ENCODE peak calls at places on chromosomes 3 and 15, in eight cellular contexts. R, U, K, W, E, L, H and D are unnamed samples. For H3K9me2, the result is how much of the 10 kb centered on the place peaks cover.

GRCh38 chr3:190552969-190553759 is 39.3 kb downstream of the IL1RAP start:
- DNase-seq in R (no peak), U (no peak), K (no peak), W (no peak), E (peak), L (no peak), H (no peak), D (no peak)

GRCh38 chr15:85834651-85835050 is 39.9 kb upstream of the KLHL25 start:
- DNase-seq in R (no peak), U (no peak), K (no peak), W (no peak), E (no peak), L (no peak), H (no peak), D (no peak)

GRCh38 chr15:29570931-29571727 is 251.1 kb downstream of the TJP1 start:
- DNase-seq in R (peak), U (no peak), K (peak), W (peak), E (peak), L (peak), H (no peak), D (no peak)

GRCh38 chr3:147361671-147362420 is 44.5 kb downstream of the ZIC4 start:
- DNase-seq in R (peak), U (peak), K (peak), W (peak), E (peak), L (peak), H (no peak), D (peak)

GRCh38 chr3:58824285-58824684 is 157.7 kb upstream of the FAM3D start:
- DNase-seq in R (peak), U (peak), K (no peak), W (peak), E (peak), L (peak), H (no peak), D (peak)

GRCh38 chr15:99989095-99989494 is 255.9 kb upstream of the LYSMD4 start:
- DNase-seq in R (no peak), U (no peak), K (no peak), W (no peak), E (no peak), L (no peak), H (no peak), D (no peak)

GRCh38 chr3:111392911-111393351 is 149.1 kb upstream of the CD96 start:
- DNase-seq in R (no peak), U (peak), K (peak), W (no peak), E (peak), L (peak), H (peak), D (peak)

GRCh38 chr3:64023861-64024223 is 548 bp upstream of the PSMD6 start:
- DNase-seq in R (no peak), U (no peak), K (no peak), W (no peak), E (no peak), L (no peak), H (no peak), D (peak)

GRCh38 chr3:2714856-2715255 is 395.3 kb downstream of the IL5RA start:
- DNase-seq in R (no peak), U (no peak), K (peak), W (no peak), E (no peak), L (no peak), H (no peak), D (no peak)

GRCh38 chr3:101928890-101929289 is 79.6 kb downstream of the NFKBIZ start:
- DNase-seq in R (no peak), U (no peak), K (no peak), W (no peak), E (no peak), L (peak), H (peak), D (no peak)

GRCh38 chr3:119322021-119322522 is 27.9 kb downstream of the ARHGAP31 start:
- DNase-seq in R (no peak), U (no peak), K (peak), W (no peak), E (peak), L (peak), H (no peak), D (no peak)

GRCh38 chr3:23623841-23624240 is 181.9 kb upstream of the UBE2E1 start:
- DNase-seq in R (no peak), U (no peak), K (no peak), W (no peak), E (no peak), L (no peak), H (no peak), D (no peak)

GRCh38 chr15:35448294-35448693 is 97.7 kb downstream of the DPH6 start:
- DNase-seq in R (no peak), U (no peak), K (no peak), W (no peak), E (no peak), L (peak), H (no peak), D (no peak)

GRCh38 chr3:196600359-196600758 is 31.9 kb downstream of the FBXO45 start:
- DNase-seq in R (no peak), U (no peak), K (no peak), W (no peak), E (no peak), L (no peak), H (no peak), D (no peak)

GRCh38 chr3:196599734-196600128 is 31.3 kb downstream of the FBXO45 start:
- DNase-seq in R (no peak), U (no peak), K (no peak), W (no peak), E (no peak), L (peak), H (no peak), D (no peak)

GRCh38 chr3:196604548-196604947 is 34.9 kb upstream of the NRROS start:
- DNase-seq in R (no peak), U (no peak), K (no peak), W (no peak), E (no peak), L (no peak), H (peak), D (peak)

GRCh38 chr3:196602673-196603072 is 34.2 kb downstream of the FBXO45 start:
- DNase-seq in R (no peak), U (no peak), K (no peak), W (no peak), E (no peak), L (no peak), H (peak), D (no peak)

DNA sequence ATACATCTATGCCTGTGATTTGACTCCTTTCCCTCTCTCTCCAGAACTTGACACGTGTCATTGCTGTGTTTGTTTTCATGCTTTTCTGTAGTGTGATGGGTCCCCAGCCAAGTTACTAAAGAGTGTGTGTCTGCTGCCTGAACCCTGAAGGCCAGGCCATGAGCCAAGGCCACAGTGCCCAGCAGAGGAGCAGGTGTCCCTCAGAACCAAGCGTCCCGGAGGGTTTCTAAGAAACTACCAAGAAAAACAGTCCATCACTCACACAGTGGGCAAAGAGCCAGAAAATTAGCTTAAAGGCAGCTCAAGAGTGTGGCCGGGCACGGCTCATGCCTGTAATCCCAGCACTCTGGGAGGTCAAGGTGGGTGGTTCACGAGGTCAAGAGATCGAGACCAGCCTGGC is 35.2 kb downstream of the FBXO45 start:
- DNase-seq in R (no peak), U (no peak), K (no peak), W (no peak), E (no peak), L (no peak), H (peak), D (no peak)
- H3K4me2 ChIP-seq in R (no peak), U (no peak), K (no peak), W (no peak), E (no peak), L (no peak), H (no peak), D (no peak)

DNA sequence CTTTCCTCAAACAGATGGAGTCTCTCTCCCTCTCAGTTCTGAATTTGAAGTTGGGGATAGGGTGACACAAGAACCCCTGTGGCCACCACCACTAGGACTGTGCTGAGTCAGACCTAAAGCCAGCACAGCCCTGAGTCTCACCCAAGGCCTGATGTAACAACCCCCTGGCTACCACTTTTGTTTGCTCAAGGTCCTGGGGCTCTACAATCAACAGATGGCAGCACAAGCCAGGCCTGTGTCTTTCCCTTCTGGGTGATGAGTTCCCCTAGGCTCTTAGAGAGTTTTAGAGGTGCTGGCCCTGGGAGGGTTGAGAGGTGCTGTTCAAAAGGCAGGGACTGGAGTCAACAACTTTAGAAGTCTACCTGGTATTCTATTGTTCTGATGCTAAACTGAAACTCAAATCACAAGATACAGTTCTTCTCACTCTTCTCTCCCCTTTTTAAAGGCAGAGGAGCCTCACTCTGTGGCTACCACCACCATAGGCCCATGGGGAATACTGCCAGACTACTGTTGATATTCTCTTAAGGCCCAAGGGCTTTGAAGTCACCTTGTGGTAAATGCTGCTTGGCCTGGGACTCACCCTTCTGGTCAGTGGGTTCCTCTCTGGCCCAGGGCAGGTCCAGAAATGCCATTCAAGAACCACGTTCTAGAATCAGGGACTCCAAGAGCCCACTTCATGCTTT is 6.5 kb downstream of the OR5K4 start:
- DNase-seq in R (no peak), U (peak), K (peak), W (no peak), E (peak), L (peak), H (peak), D (peak)
- H3K9me2 ChIP-seq in R (under half), U (under half), K (under half), W (under half), E (under half), L (under half), H (under half), D (under half)

DNA sequence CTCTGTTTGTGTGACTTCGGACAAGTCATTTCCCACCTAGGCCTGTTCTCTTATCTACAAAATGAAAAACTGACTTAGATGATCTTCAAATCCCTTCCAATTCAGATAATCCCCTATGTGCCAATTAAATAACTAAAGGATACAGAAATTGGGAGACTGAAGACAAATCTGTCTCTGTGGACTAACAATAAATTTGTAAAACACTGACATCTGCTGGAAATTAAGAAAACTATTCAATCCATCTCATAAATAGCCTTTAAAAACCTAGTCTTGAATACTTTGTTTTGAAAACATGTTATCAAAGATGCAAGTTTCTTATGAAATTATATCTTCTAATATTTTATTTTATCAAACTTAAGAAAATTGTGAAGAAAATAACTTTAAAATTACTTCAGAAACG is 38.3 kb downstream of the MTHFS start:
- DNase-seq in R (no peak), U (no peak), K (no peak), W (no peak), E (no peak), L (peak), H (no peak), D (no peak)
- TF ChIP-seq CTCF in R (peak), U (no peak), K (peak), W (peak), E (no peak), L (peak), H (peak), D (peak)

DNA sequence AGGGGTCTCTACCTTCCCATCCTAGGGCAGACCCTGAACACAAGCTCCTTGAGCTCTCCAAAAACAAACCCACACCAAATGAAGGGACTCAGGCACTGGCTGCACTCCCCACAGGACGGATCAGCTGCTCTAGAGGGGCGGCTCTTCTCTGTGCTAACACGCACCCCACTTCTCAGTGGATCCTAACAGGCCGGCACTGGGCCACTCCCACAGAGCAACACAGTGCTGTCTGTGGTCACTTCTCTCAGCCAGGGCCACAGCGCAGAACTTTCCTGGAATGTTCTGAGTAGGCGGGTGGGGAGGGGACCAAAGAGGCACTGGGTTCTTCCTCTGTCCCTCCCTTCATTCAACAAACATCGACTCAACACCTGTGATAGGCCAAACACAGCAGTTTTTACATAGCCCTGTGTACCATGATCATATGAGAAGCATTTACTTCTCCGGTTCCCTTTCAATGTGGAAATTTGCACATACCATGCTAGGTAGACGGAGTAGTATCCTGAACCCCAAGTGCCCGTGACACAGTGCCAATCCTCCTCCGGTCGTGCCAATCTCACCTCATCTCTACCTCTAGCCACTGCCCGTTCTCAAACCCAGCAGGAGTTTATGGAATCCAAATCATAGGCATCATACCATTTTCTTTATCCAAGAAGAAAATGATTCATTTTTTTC is 98.1 kb downstream of the LRIG1 start:
- DNase-seq in R (no peak), U (no peak), K (no peak), W (no peak), E (no peak), L (no peak), H (no peak), D (no peak)
- H3K4me2 ChIP-seq in R (no peak), U (no peak), K (no peak), W (no peak), E (no peak), L (no peak), H (no peak), D (no peak)

GRCh38 chr15:40332138-40332781 is 8.5 kb downstream of the CCDC9B start:
- DNase-seq in R (no peak), U (no peak), K (no peak), W (no peak), E (no peak), L (no peak), H (no peak), D (no peak)
- H3K9me2 ChIP-seq in R (under half), U (under half), K (under half), W (under half), E (under half), L (under half), H (under half), D (under half)

DNA sequence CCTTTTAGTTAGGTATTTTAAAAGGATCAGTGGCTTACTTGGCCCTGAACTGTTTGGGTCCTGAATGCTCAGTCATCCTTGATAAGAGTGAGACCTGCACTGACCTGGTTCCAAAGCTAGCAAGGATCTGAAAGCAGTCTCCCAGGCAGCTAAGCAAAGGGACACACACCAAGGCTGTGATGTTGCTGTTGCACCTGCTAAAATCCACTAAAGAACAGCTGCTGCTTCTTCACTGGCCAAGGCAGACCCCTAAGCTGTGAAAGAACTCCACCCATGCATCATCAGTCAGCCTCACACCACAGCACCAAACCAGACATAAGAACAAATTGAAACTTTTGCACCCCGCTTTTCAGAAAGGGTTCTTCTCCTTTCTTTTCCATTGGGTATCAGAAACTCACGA is 213.4 kb upstream of the STT3B start:
- DNase-seq in R (no peak), U (no peak), K (no peak), W (no peak), E (no peak), L (no peak), H (no peak), D (no peak)
- TF ChIP-seq CTCF in R (no peak), U (no peak), K (no peak), W (no peak), E (no peak), L (no peak), H (no peak), D (no peak)

GRCh38 chr3:46960801-46961200 is 15.7 kb downstream of the CCDC12 start:
- DNase-seq in R (no peak), U (no peak), K (no peak), W (no peak), E (no peak), L (no peak), H (no peak), D (no peak)
- H3K4me2 ChIP-seq in R (peak), U (no peak), K (no peak), W (peak), E (no peak), L (peak), H (peak), D (peak)

GRCh38 chr3:82462977-82463376 is 701.5 kb upstream of the GBE1 start:
- DNase-seq in R (peak), U (no peak), K (no peak), W (no peak), E (no peak), L (no peak), H (no peak), D (no peak)

GRCh38 chr3:82467051-82467450 is 705.6 kb upstream of the GBE1 start:
- DNase-seq in R (no peak), U (no peak), K (no peak), W (no peak), E (no peak), L (peak), H (no peak), D (no peak)

GRCh38 chr3:82461049-82461889 is 699.8 kb upstream of the GBE1 start:
- DNase-seq in R (no peak), U (no peak), K (no peak), W (no peak), E (peak), L (no peak), H (no peak), D (no peak)
- H3K9me2 ChIP-seq in R (under half), U (under half), K (under half), W (under half), E (under half), L (under half), H (under half), D (under half)

GRCh38 chr3:183839751-183840150 is 14.4 kb upstream of the MAP6D1 start:
- DNase-seq in R (no peak), U (no peak), K (no peak), W (no peak), E (no peak), L (no peak), H (peak), D (no peak)
- TF ChIP-seq CTCF in R (no peak), U (no peak), K (no peak), W (no peak), E (no peak), L (no peak), H (no peak), D (no peak)

DNA sequence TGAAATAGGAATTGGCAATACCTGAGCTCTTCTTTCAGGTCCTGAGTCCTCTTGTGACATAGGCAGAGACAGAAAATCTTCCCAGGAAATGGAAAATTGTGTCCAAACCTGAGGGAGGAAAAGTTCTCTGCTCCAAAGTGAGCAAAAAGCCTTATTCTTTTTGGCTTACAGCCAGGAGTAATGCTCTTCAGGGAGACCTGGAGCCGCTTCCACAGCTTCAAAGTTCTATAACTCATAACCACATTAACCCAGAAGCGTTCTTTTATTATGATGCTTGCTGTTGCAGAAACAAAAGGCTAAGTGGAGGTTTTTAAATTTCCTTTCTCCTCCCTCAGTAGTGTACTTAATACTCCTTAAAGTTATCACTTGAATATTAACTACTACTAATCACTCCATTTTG is 621 bp downstream of the IGSF10 start:
- DNase-seq in R (no peak), U (no peak), K (no peak), W (no peak), E (no peak), L (peak), H (no peak), D (no peak)
- H3K4me2 ChIP-seq in R (peak), U (no peak), K (no peak), W (no peak), E (peak), L (peak), H (peak), D (no peak)